ENCODE peak calls at places on chromosomes 4 and X, in four cellular contexts. V is GM12891, B is GM12878, D is K562. P is an unnamed sample.

GRCh38 chr4:104491396-104491821 is 3.3 kb downstream of the CXXC4 start:
- DNase-seq in V (no peak), B (no peak), D (peak), P (peak)

GRCh38 chr4:84482564-84483563 is 16.2 kb downstream of the NKX6-1 start:
- DNase-seq in D (no peak), B (no peak), V (no peak), P (no peak)

GRCh38 chr4:138910914-138911336 is 104.7 kb upstream of the NOCT start:
- DNase-seq in B (no peak), D (peak), V (no peak), P (no peak)

GRCh38 chr4:73740353-73740778 is at the start of gene CXCL8:
- DNase-seq in V (no peak), D (peak), B (no peak), P (peak)

GRCh38 chr4:11428161-11428700 is 463 bp downstream of the HS3ST1 start:
- DNase-seq in D (no peak), B (no peak), V (no peak), P (no peak)

GRCh38 chr4:32207456-32207855 is 1487.3 kb downstream of the PCDH7 start:
- DNase-seq in V (no peak), B (no peak), D (no peak), P (no peak)

GRCh38 chr4:82403725-82404124 is 26.5 kb downstream of the HNRNPDL start:
- DNase-seq in V (no peak), D (no peak), B (no peak), P (no peak)

GRCh38 chrX:102846544-102847236 is 90.4 kb upstream of the RAB40AL start:
- DNase-seq in D (no peak), V (no peak), B (no peak), P (no peak)

GRCh38 chr4:101621120-101621519 is 169.4 kb upstream of the BANK1 start:
- DNase-seq in B (no peak), D (no peak), V (no peak), P (no peak)

GRCh38 chr4:17817027-17817426 is 6.2 kb downstream of the NCAPG start:
- DNase-seq in D (peak), B (peak), V (no peak), P (peak)

GRCh38 chr4:73446336-73446938 is 10.4 kb downstream of the AFP start:
- DNase-seq in B (no peak), V (peak), D (peak), P (peak)

GRCh38 chr4:166839615-166840251 is 394.6 kb downstream of the SPOCK3 start:
- DNase-seq in V (no peak), B (peak), D (no peak), P (no peak)

GRCh38 chr4:22969314-22969896 is 276.7 kb downstream of the GBA3 start:
- DNase-seq in D (no peak), B (no peak), V (no peak), P (no peak)

GRCh38 chrX:10971176-10971575 is 140.0 kb upstream of the HCCS start:
- DNase-seq in D (no peak), V (no peak), B (no peak), P (no peak)

GRCh38 chrX:54550821-54551220 is 20.8 kb downstream of the GNL3L start:
- DNase-seq in B (no peak), V (no peak), D (no peak), P (no peak)

GRCh38 chr4:109648266-109648996 is 54.8 kb downstream of the CASP6 start:
- DNase-seq in V (peak), B (peak), D (no peak), P (no peak)

GRCh38 chr4:78585633-78586032 is 34.1 kb downstream of the ANXA3 start:
- DNase-seq in V (no peak), D (no peak), B (no peak), P (no peak)

GRCh38 chr4:144374065-144374464 is 233.5 kb upstream of the GYPA start:
- DNase-seq in V (no peak), D (no peak), B (peak), P (no peak)

GRCh38 chr4:16642897-16643296 is 255.5 kb downstream of the LDB2 start:
- DNase-seq in V (no peak), B (no peak), D (peak), P (no peak)

GRCh38 chrX:15570145-15570544 is 30.6 kb downstream of the ACE2 start:
- DNase-seq in D (no peak), B (no peak), V (no peak), P (no peak)

GRCh38 chr4:144300616-144301015 is 160.1 kb upstream of the GYPA start:
- DNase-seq in V (no peak), D (no peak), B (no peak), P (no peak)

GRCh38 chr4:146495277-146495676 is 26.5 kb downstream of the SLC10A7 start:
- DNase-seq in V (no peak), D (no peak), B (no peak), P (no peak)

GRCh38 chr4:87896020-87896621 is 63.4 kb downstream of the MEPE start:
- DNase-seq in B (no peak), D (no peak), V (no peak), P (peak)

DNA sequence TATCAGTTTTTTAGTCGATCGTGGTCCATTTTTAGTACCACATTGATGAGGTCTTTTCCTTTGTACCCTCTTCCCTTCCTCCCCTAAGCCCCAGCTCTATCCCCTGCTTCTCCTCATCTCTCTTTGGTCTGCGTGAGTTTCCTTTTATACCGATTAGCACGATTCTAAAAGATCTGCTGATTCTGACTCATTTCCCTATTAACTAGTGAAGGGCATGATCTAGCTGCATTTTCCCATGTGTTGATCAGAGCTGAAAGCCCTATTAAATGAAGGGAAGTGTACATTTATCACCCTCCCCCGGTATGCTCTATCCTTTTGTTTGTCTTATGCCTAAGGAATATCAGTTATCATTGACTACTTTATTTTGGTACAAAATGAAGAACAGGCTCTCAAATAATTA is 181.7 kb upstream of the NPY2R start:
- DNase-seq in V (no peak), B (no peak), D (no peak), P (no peak)
- TF ChIP-seq SPI1 in V (no peak), B (no peak), D (no peak), P (no peak)

GRCh38 chr4:174697164-174697563 is 131.9 kb downstream of the GLRA3 start:
- DNase-seq in D (no peak), V (no peak), B (no peak), P (peak)
- TF ChIP-seq POLR2AphosphoS5 in D (no peak), V (no peak), B (no peak), P (no peak)

DNA sequence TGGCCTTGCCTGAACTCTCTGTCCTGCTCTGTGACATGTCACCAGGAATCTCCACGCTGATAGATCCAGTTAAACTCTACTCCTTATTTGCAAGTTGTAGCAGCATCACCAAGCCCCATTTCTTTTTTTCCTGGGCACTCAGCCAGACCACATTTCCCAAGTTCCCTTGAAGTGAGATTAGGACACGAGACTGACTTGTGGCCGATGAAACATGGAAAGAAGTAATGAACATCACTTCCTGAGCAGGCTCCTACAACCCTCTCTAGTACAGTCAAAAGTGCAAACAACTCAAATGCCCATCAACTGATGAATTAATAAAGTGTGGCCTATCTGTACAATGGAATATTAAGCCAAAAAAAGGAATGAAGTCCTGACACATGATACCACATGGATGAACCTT is 74.6 kb downstream of the MAP3K15 start:
- DNase-seq in V (no peak), D (no peak), B (no peak), P (peak)
- TF ChIP-seq SPI1 in V (no peak), D (no peak), B (no peak), P (no peak)

GRCh38 chrX:456925-457768 is 70.4 kb upstream of the PPP2R3B start:
- DNase-seq in V (no peak), D (no peak), B (no peak), P (no peak)
- TF ChIP-seq POLR2AphosphoS5 in V (no peak), D (no peak), B (no peak), P (no peak)

GRCh38 chr4:176906693-176907092 is 114.0 kb upstream of the VEGFC start:
- DNase-seq in B (no peak), V (no peak), D (no peak), P (no peak)
- TF ChIP-seq SPI1 in B (no peak), V (no peak), D (no peak), P (no peak)

GRCh38 chrX:78307665-78308064 is 19.7 kb downstream of the CYSLTR1 start:
- DNase-seq in V (no peak), D (no peak), B (no peak), P (no peak)
- TF ChIP-seq POLR2AphosphoS5 in V (no peak), D (no peak), B (no peak), P (no peak)

DNA sequence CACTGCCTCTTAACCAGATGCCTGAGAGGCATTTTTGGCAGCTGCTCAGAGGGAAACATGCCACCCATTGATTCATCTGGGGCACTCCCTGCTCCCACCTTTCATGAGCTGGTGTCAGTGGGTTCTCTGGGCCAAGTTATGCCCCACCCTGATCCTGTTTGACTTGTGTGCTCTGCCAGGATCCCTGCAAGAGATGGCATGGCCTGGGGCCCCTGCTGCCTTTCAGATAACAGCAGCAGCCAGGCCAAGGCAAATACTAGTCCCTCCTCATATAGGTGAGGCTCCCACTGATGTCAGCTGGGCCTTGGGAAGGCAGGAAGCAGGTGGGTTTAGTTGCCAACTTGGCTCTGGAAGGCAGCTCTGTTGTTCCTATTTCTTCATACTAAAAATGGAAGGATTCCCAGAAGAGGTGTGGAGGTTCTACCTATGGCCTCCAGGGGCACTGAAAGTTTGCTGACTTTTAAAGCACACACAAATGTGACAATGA is 192.9 kb upstream of the RBPJ start:
- DNase-seq in B (no peak), D (no peak), V (no peak), P (no peak)
- TF ChIP-seq SPI1 in B (no peak), D (no peak), V (no peak), P (no peak)

GRCh38 chr4:140305053-140305452 is 68.4 kb upstream of the SCOC start:
- DNase-seq in D (no peak), B (no peak), V (no peak), P (no peak)

GRCh38 chr4:140312101-140312500 is 61.3 kb upstream of the SCOC start:
- DNase-seq in B (no peak), D (no peak), V (no peak), P (no peak)

GRCh38 chr4:140309124-140309870 is 64.1 kb upstream of the SCOC start:
- DNase-seq in D (no peak), V (no peak), B (no peak), P (no peak)

DNA sequence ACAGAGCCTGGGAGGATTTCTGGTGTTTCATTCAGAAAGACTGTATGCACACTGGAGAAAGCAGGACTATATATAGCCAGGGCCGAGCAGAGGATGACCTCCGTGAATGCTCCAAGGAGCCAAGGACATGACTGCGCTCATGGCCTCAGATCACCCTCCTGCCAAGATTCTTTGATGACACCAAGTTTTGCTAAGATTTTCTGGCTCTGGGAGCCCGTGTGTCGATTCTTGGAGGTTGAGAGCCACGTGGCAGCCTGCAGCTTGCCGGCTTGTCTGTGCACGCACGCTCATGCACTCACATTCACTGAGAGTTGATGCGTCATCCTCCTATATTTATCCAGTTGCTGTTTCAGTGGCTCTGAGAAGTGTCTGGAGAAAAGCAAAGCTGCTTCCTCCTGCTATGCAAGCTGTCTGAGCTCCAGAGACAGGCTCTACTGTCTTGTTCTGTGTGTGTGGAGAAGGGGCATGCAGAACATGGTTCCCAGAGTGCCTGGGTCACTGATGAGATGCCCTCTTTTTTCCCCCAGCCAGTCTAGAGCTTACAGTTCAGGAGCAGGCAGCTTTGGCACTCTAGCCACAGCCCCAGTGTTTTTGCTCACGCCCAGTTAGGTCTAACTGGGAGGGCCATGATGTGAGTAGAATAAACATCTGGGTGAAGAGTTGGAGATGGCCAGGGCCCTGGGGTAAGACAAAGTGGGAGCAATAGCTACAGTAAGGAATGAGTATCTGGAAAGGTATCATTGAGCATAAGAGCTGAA is 64.9 kb upstream of the SCOC start:
- DNase-seq in V (no peak), B (no peak), D (peak), P (no peak)
- TF ChIP-seq POLR2AphosphoS5 in V (no peak), B (no peak), D (no peak), P (no peak)

GRCh38 chr4:153084939-153085630 is 119.2 kb upstream of the TRIM2 start:
- DNase-seq in B (peak), V (peak), D (peak), P (peak)
- TF ChIP-seq SPI1 in B (no peak), V (no peak), D (no peak), P (no peak)

P was measured in HL-60.